ENCODE peak calls at places on chromosome 12, in ten cellular contexts. W is fibroblast of lung; E is K562; U is substantia nigra; X is neuronal stem cell; I is naive thymus-derived CD4-positive, alpha-beta T cell; R is coronary artery; Y is upper lobe of right lung; A is cardiac muscle cell; P is endothelial cell of umbilical vein. Q is an unnamed sample.
A peak's percentile ranks its signal among the peaks of the same experiment; 100 is the strongest.

GRCh38 chr12:25415004-25415403 is 138.1 kb downstream of the LMNTD1 start:
- DNase-seq in W (no peak), E (no peak), U (no peak), X (no peak), I (no peak), R (no peak), Y (no peak), A (no peak), P (no peak), Q (no peak)

GRCh38 chr12:1896964-1897363 is 21.5 kb downstream of the CACNA2D4 start:
- DNase-seq in W (no peak), E (no peak), U (no peak), X (no peak), I (no peak), R (no peak), Y (no peak), A (no peak), P (no peak), Q (no peak)

GRCh38 chr12:85951823-85952222 is 77.7 kb downstream of the NTS start:
- DNase-seq in W (peak; percentile 42), E (no peak), U (no peak), X (no peak), I (no peak), R (no peak), Y (no peak), A (peak; percentile 28), P (peak; percentile 55), Q (no peak)

GRCh38 chr12:38123566-38124246 is 192.9 kb upstream of the ALG10B start:
- DNase-seq in W (no peak), E (no peak), U (no peak), X (no peak), I (no peak), R (no peak), Y (no peak), A (no peak), P (no peak), Q (no peak)

GRCh38 chr12:65740873-65741600 is 83.2 kb upstream of the HMGA2 start:
- DNase-seq in W (peak; percentile 82), E (peak; percentile 72), U (no peak), X (peak; percentile 87), I (peak; percentile 40), R (no peak), Y (peak; percentile 82), A (peak; percentile 91), P (peak; percentile 82), Q (no peak)

GRCh38 chr12:78101946-78102635 is 271.4 kb downstream of the NAV3 start:
- DNase-seq in W (no peak), E (no peak), U (no peak), X (no peak), I (no peak), R (no peak), Y (no peak), A (no peak), P (no peak), Q (no peak)

GRCh38 chr12:2339022-2339431 is 286.2 kb downstream of the CACNA1C start:
- DNase-seq in W (peak; percentile 87), E (no peak), U (no peak), X (no peak), I (no peak), R (no peak), Y (no peak), A (peak; percentile 64), P (peak; percentile 18), Q (no peak)

GRCh38 chr12:26010293-26010821 is 51.9 kb downstream of the RASSF8 start:
- DNase-seq in W (no peak), E (no peak), U (no peak), X (no peak), I (no peak), R (no peak), Y (no peak), A (peak; percentile 50), P (peak; percentile 43), Q (no peak)

GRCh38 chr12:58386136-58386535 is 444.8 kb downstream of the ATP23 start:
- DNase-seq in W (no peak), E (no peak), U (no peak), X (no peak), I (no peak), R (no peak), Y (no peak), A (no peak), P (no peak), Q (no peak)

GRCh38 chr12:14207946-14208612 is 157.4 kb upstream of the ATF7IP start:
- DNase-seq in W (no peak), E (no peak), U (no peak), X (no peak), I (no peak), R (no peak), Y (no peak), A (no peak), P (no peak), Q (no peak)

GRCh38 chr12:39990122-39991101 is 115.5 kb downstream of the SLC2A13 start:
- DNase-seq in W (peak; percentile 57), E (peak; percentile 69), U (no peak), X (no peak), I (peak; percentile 22), R (no peak), Y (peak; percentile 71), A (peak; percentile 79), P (peak; percentile 65), Q (peak; percentile 1)

DNA sequence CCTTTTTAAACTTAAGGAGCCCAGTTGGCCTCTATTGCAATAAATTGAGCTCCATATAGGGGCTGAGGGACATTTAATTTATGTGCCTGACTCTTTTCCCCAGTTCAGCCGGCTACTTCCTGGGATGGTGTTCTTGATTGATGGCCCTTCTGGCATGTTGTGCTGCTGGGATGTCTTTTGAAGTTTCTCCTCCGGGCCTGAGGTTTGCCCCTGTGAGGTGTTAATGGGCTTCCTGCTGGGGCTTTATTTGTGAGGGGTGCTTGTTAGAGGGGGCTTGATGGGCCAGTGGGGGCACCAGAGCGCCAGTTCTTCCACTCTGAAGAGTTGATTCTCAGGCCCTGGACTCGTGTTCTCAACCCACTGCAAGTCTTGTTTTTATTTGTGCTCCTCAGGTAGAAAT is 69.6 kb downstream of the CHST11 start:
- DNase-seq in W (no peak), E (no peak), U (no peak), X (no peak), I (no peak), R (no peak), Y (no peak), A (no peak), P (no peak), Q (no peak)
- H3K27ac ChIP-seq in W (no peak overlapping the region), E (no peak overlapping the region), U (no peak overlapping the region), X (no peak overlapping the region), I (no peak overlapping the region), R (no peak overlapping the region), Y (no peak overlapping the region), A (peak overlapping the region; percentile 71), P (no peak overlapping the region), Q (no peak overlapping the region)

DNA sequence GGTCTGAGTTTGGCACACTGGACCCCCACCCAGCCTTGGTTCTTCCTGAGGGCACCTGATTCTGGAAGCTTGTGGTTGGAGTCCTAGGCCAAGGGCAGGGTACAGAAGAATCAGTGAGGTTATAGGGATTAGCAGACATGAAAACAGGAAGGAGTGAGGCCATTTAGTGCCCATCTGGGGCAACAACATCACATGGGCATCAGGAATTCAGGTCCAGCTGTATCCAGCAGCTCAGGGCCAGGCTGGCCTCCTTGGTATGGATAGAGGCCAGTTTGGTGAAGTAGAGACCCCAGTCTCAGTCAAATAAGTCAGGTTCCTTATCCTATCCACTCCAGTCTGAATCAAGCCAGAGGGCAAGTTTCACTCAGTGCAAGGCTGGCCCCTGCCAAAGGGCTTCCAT is 36.2 kb downstream of the RASAL1 start:
- DNase-seq in W (no peak), E (no peak), U (no peak), X (no peak), I (no peak), R (no peak), Y (no peak), A (no peak), P (no peak), Q (no peak)
- H3K27ac ChIP-seq in W (no peak overlapping the region), E (no peak overlapping the region), U (no peak overlapping the region), X (no peak overlapping the region), I (no peak overlapping the region), R (no peak overlapping the region), Y (no peak overlapping the region), A (no peak overlapping the region), P (no peak overlapping the region), Q (no peak overlapping the region)

GRCh38 chr12:130606245-130606644 is 109.9 kb downstream of the RIMBP2 start:
- DNase-seq in W (no peak), E (no peak), U (no peak), X (no peak), I (no peak), R (no peak), Y (no peak), A (no peak), P (no peak), Q (no peak)

GRCh38 chr12:130603566-130603965 is 112.5 kb downstream of the RIMBP2 start:
- DNase-seq in W (no peak), E (no peak), U (no peak), X (no peak), I (no peak), R (no peak), Y (no peak), A (no peak), P (no peak), Q (no peak)

GRCh38 chr12:130611026-130611905 is 104.8 kb downstream of the RIMBP2 start:
- DNase-seq in W (no peak), E (no peak), U (no peak), X (no peak), I (no peak), R (no peak), Y (no peak), A (no peak), P (no peak), Q (no peak)

GRCh38 chr12:130609966-130610365 is 106.1 kb downstream of the RIMBP2 start:
- DNase-seq in W (no peak), E (no peak), U (no peak), X (no peak), I (no peak), R (no peak), Y (no peak), A (no peak), P (no peak), Q (no peak)

DNA sequence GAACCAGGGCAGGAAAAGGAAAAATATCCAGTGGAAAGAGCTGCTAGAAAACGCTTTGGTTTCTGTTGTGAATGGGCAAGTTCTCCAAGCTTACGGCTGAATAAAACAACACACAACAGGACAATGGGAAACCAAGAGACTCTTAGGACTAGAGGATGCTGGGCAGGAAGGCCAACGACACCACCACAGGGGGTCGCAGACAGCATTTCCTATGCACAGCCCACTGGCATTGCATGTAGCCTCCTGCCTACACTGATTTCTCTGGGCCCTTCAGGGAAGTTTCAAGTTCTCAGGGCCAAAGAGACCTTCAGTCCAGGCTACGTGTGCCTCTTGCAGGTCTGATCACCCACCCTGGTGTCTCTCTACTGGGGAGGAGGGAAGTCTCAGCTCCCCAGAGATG is 108.0 kb downstream of the RIMBP2 start:
- DNase-seq in W (no peak), E (no peak), U (no peak), X (no peak), I (no peak), R (no peak), Y (no peak), A (no peak), P (no peak), Q (no peak)
- H3K27ac ChIP-seq in W (no peak overlapping the region), E (no peak overlapping the region), U (no peak overlapping the region), X (no peak overlapping the region), I (no peak overlapping the region), R (no peak overlapping the region), Y (no peak overlapping the region), A (no peak overlapping the region), P (no peak overlapping the region), Q (no peak overlapping the region)

DNA sequence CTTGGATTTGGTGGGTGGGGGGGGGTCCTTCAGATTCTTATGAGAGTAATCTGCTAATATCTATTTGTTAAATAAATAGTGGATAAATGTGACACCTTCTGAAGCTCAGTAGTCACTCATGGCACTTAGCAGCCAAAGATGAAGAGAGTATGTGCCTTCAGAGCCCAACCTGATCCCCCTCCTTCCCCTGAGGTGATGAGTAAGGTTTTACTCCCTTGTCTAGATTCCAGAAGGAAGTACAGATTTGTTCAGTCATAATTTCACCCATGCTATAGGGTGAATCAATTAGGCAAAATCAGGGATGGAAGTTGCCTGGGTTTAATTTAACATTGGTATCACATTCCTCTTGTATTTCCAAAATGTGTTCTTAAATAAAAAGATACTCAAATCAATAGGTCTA is 340.3 kb upstream of the ATP2B1 start:
- DNase-seq in W (no peak), E (no peak), U (no peak), X (no peak), I (no peak), R (no peak), Y (no peak), A (no peak), P (no peak), Q (no peak)
- H3K27ac ChIP-seq in W (no peak overlapping the region), E (no peak overlapping the region), U (no peak overlapping the region), X (no peak overlapping the region), I (no peak overlapping the region), R (no peak overlapping the region), Y (no peak overlapping the region), A (no peak overlapping the region), P (no peak overlapping the region), Q (no peak overlapping the region)